ENCODE peak calls at places on chromosomes 13 and 19, in four cellular contexts. One of them, this sample, is unnamed.
A peak's percentile ranks its signal among the peaks of the same experiment; 100 is the strongest.

GRCh38 chr13:110415669-110416068 is 108.6 kb downstream of the COL4A2 start:
- DNase-seq in amygdala: no peak
- DNase-seq in caudate nucleus: no peak
- DNase-seq in LNCaP clone FGC: no peak
- DNase-seq in this sample: no peak

GRCh38 chr13:51525567-51526165 is 58.6 kb upstream of the WDFY2 start:
- DNase-seq in caudate nucleus: no peak
- DNase-seq in LNCaP clone FGC: no peak
- DNase-seq in amygdala: no peak
- DNase-seq in this sample: no peak

GRCh38 chr19:7916137-7916907 is 1.7 kb downstream of the TGFBR3L start:
- DNase-seq in amygdala: no peak
- DNase-seq in caudate nucleus: no peak
- DNase-seq in LNCaP clone FGC: no peak
- DNase-seq in this sample: peak; percentile 74

GRCh38 chr13:27172495-27172842 is 858 bp upstream of the USP12 start:
- DNase-seq in LNCaP clone FGC: no peak
- DNase-seq in caudate nucleus: no peak
- DNase-seq in amygdala: no peak
- DNase-seq in this sample: no peak

GRCh38 chr19:15177269-15178116 is 23.3 kb downstream of the NOTCH3 start:
- DNase-seq in caudate nucleus: no peak
- DNase-seq in amygdala: peak; percentile 44
- DNase-seq in LNCaP clone FGC: no peak
- DNase-seq in this sample: peak; percentile 95

GRCh38 chr13:42684226-42684625 is 97.2 kb upstream of the FAM216B start:
- DNase-seq in amygdala: no peak
- DNase-seq in caudate nucleus: no peak
- DNase-seq in LNCaP clone FGC: no peak
- DNase-seq in this sample: no peak

GRCh38 chr19:17737690-17738153 is 13.6 kb upstream of the FCHO1 start:
- DNase-seq in caudate nucleus: no peak
- DNase-seq in LNCaP clone FGC: no peak
- DNase-seq in amygdala: no peak
- DNase-seq in this sample: no peak

GRCh38 chr19:30379841-30380610 is 7.8 kb downstream of the ZNF536 start:
- DNase-seq in caudate nucleus: no peak
- DNase-seq in LNCaP clone FGC: no peak
- DNase-seq in amygdala: no peak
- DNase-seq in this sample: no peak

GRCh38 chr13:41137951-41138350 is 5.3 kb upstream of the KBTBD6 start:
- DNase-seq in amygdala: no peak
- DNase-seq in LNCaP clone FGC: no peak
- DNase-seq in caudate nucleus: no peak
- DNase-seq in this sample: no peak

GRCh38 chr13:42548731-42549554 is 25.0 kb upstream of the TNFSF11 start:
- DNase-seq in LNCaP clone FGC: peak; percentile 64
- DNase-seq in caudate nucleus: no peak
- DNase-seq in amygdala: no peak
- DNase-seq in this sample: no peak

GRCh38 chr13:19239114-19239860 is 57.7 kb upstream of the TUBA3C start:
- DNase-seq in LNCaP clone FGC: no peak
- DNase-seq in amygdala: no peak
- DNase-seq in caudate nucleus: no peak
- DNase-seq in this sample: no peak

GRCh38 chr19:29680447-29680846 is 15.2 kb downstream of the PLEKHF1 start:
- DNase-seq in LNCaP clone FGC: no peak
- DNase-seq in caudate nucleus: no peak
- DNase-seq in amygdala: peak; percentile 46
- DNase-seq in this sample: no peak

GRCh38 chr13:23159587-23160240 is 21.1 kb upstream of the SGCG start:
- DNase-seq in LNCaP clone FGC: no peak
- DNase-seq in amygdala: no peak
- DNase-seq in caudate nucleus: no peak
- DNase-seq in this sample: peak; percentile 57

GRCh38 chr13:111789420-111789819 is 277.5 kb upstream of the SOX1 start:
- DNase-seq in LNCaP clone FGC: no peak
- DNase-seq in caudate nucleus: no peak
- DNase-seq in amygdala: no peak
- DNase-seq in this sample: no peak

GRCh38 chr13:113413178-113413897 is 40.0 kb downstream of the ADPRHL1 start:
- DNase-seq in caudate nucleus: no peak
- DNase-seq in LNCaP clone FGC: no peak
- DNase-seq in amygdala: no peak
- DNase-seq in this sample: no peak

This sample was measured in neural progenitor cell.